ENCODE peak calls at places on chromosomes 5 and 9, in four cellular contexts. V, J, T and U are unnamed samples.

GRCh38 chr9:97874617-97875016 is 21.6 kb downstream of the FOXE1 start:
- DNase-seq in V (no peak), J (no peak), T (no peak), U (no peak)

GRCh38 chr5:82160948-82161347 is 117.2 kb downstream of the RPS23 start:
- DNase-seq in V (no peak), J (no peak), T (no peak), U (no peak)

GRCh38 chr5:38929838-38930237 is 84.0 kb downstream of the OSMR start:
- DNase-seq in V (no peak), J (no peak), T (no peak), U (no peak)

GRCh38 chr5:53095222-53095621 is 14.3 kb downstream of the MOCS2 start:
- DNase-seq in V (no peak), J (no peak), T (no peak), U (no peak)

GRCh38 chr5:2293906-2294305 is 411.2 kb upstream of the IRX4 start:
- DNase-seq in V (no peak), J (no peak), T (no peak), U (no peak)

GRCh38 chr9:113581865-113582697 is 118.6 kb downstream of the RGS3 start:
- DNase-seq in V (peak; percentile 94), J (no peak), T (peak; percentile 89), U (peak; percentile 89)

GRCh38 chr9:33818832-33819500 is 2.0 kb downstream of the UBE2R2 start:
- DNase-seq in V (no peak), J (no peak), T (no peak), U (no peak)

GRCh38 chr9:8053501-8053900 is 253.9 kb upstream of the DMAC1 start:
- DNase-seq in V (no peak), J (no peak), T (no peak), U (no peak)

GRCh38 chr5:122412966-122413365 is 100.9 kb downstream of the SNCAIP start:
- DNase-seq in V (no peak), J (no peak), T (no peak), U (no peak)

GRCh38 chr5:23840083-23840482 is 332.7 kb downstream of the PRDM9 start:
- DNase-seq in V (no peak), J (no peak), T (no peak), U (no peak)
- TF ChIP-seq CTCF in V (no peak), J (no peak), T (no peak), U (no peak)

GRCh38 chr5:181258576-181258975 is 2.4 kb downstream of the TRIM52 start:
- DNase-seq in V (no peak), J (no peak), T (no peak), U (no peak)

GRCh38 chr5:181259283-181259682 is 1.7 kb downstream of the TRIM52 start:
- DNase-seq in V (no peak), J (no peak), T (no peak), U (no peak)

GRCh38 chr5:181261320-181262085 is 560 bp upstream of the TRIM52 start:
- DNase-seq in V (peak; percentile 84), J (no peak), T (peak; percentile 88), U (peak; percentile 72)

GRCh38 chr5:181259974-181260719 is 796 bp downstream of the TRIM52 start:
- DNase-seq in V (no peak), J (no peak), T (no peak), U (no peak)

DNA sequence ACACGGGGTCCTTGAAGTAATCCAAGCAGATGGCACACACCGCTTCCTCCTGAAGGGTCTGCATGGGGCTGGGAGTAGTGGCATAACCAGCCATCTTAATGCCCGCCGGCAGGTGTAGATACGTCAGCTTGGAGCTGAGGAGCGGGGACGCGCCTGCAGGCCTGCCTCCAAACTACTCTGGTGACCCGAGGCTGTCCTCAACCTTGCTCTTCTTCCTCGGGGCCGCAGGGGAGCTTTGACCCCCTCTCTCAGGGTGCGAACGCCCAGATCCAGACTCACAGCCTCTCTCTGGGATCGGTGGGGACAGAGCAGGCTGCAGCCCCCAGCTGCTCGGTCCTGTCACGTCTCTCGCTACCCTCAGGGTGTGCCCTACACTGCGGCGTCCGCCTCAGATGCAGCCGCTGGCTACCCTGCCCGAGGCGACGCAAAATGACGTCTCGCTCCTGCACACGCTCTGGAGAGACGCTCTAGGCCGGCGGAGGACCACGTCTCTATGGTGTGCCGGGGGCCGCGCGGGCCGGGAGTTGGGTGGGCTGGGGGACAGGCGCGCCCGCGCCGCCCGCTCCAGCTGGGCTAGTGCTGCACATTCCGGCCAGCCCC is at the start of gene TRIM52:
- DNase-seq in V (peak; percentile 93), J (no peak), T (peak; percentile 96), U (peak; percentile 90)
- TF ChIP-seq CTCF in V (peak; percentile 17), J (no peak), T (no peak), U (no peak)

GRCh38 chr9:12719431-12719830 is 26.2 kb downstream of the TYRP1 start:
- DNase-seq in V (no peak), J (no peak), T (no peak), U (no peak)
- TF ChIP-seq CTCF in V (no peak), J (peak; percentile 62), T (peak; percentile 56), U (peak; percentile 30)

GRCh38 chr5:94025788-94026473 is 284.5 kb upstream of the POU5F2 start:
- DNase-seq in V (no peak), J (no peak), T (no peak), U (no peak)
- TF ChIP-seq CTCF in V (no peak), J (no peak), T (no peak), U (no peak)

DNA sequence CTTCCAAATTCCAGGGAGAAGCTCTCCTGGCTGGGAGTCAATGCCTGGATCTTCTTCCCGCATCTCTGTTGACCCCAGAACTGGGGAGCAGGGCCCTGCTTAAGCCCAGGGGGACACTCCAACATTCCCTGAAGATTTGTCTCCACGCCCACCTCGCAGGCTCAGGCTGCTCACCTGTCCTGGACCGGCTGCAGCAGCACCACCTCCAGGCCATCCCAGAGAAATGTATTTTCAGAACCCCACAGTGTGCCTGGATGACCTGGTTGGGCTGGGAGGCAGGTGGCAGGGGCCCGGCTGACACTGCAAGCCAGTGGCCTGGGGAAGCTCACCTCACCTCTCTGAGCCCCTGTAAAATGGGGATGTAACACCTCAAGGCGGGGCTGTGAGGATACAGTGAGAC is 27.1 kb upstream of the ZBTB43 start:
- DNase-seq in V (no peak), J (no peak), T (peak; percentile 50), U (no peak)
- TF ChIP-seq CTCF in V (no peak), J (no peak), T (no peak), U (peak; percentile 15)

DNA sequence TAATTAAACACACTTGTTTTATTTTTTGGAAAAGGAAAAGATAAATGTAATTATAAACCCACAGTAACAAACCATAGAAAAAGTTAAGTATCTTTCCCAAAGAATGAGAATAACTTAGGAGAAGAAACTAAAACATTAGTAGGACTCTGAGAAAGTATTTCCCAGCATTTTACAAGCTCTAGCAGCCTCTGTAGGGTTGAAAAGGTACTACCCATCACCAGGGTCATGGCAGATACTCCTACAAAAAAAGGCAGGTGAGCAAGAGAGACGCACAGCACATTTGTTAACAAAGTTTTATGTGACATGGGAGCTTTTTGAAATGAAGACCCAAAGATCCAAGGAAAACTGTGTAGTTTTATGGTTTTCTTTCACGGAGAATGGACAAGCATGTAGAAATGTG is 77.7 kb upstream of the FAM169A start:
- DNase-seq in V (no peak), J (no peak), T (no peak), U (no peak)
- TF ChIP-seq CTCF in V (no peak), J (peak; percentile 45), T (no peak), U (no peak)

GRCh38 chr5:124173386-124173785 is 573.1 kb downstream of the ZNF608 start:
- DNase-seq in V (no peak), J (no peak), T (no peak), U (no peak)
- TF ChIP-seq CTCF in V (no peak), J (no peak), T (no peak), U (no peak)

GRCh38 chr9:35732185-35733108 is at the start of the genes CREB3 and TLN1:
- DNase-seq in V (peak; percentile 99), J (peak; percentile 98), T (peak; percentile 99), U (peak; percentile 97)
- TF ChIP-seq CTCF in V (no peak), J (no peak), T (no peak), U (peak; percentile 47)

GRCh38 chr5:157025093-157025698 is 33.7 kb downstream of the HAVCR1 start:
- DNase-seq in V (no peak), J (no peak), T (no peak), U (no peak)

GRCh38 chr5:157024213-157024959 is 34.5 kb downstream of the HAVCR1 start:
- DNase-seq in V (no peak), J (no peak), T (no peak), U (no peak)

GRCh38 chr5:157029457-157029856 is 29.5 kb downstream of the HAVCR1 start:
- DNase-seq in V (no peak), J (no peak), T (no peak), U (no peak)

GRCh38 chr5:157030692-157031091 is 28.2 kb downstream of the HAVCR1 start:
- DNase-seq in V (no peak), J (no peak), T (no peak), U (no peak)

DNA sequence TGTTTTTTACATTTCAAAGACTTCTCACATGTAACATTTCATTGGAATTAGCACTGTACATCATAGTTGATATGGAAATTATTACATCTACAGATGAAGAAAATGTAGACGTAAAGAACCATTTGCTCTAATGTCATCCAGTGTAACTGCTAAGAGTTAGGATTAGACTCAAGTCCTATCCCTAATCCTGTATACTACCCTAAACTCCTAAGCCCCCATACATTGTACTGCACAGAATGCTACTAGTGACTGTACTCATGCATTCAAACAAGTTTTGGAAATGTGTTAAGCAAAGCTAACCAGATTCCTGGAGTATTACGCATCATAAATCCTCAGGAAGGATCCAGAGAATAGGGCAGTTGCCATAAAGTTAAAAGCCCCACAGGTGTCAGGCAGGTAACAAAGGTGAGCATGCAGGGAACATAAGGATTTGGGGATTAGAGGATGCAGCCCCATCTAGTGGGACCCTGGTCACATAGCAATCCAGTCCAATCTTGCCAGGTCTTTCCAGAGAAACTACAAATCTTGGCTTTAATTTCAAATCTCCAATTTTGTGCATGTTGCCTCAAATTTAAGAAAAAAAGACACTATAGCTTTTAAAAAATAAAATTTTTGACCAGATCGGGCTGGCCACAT is 32.0 kb downstream of the HAVCR1 start:
- DNase-seq in V (no peak), J (no peak), T (no peak), U (no peak)
- TF ChIP-seq CTCF in V (peak; percentile 25), J (peak; percentile 15), T (peak; percentile 47), U (peak; percentile 56)

DNA sequence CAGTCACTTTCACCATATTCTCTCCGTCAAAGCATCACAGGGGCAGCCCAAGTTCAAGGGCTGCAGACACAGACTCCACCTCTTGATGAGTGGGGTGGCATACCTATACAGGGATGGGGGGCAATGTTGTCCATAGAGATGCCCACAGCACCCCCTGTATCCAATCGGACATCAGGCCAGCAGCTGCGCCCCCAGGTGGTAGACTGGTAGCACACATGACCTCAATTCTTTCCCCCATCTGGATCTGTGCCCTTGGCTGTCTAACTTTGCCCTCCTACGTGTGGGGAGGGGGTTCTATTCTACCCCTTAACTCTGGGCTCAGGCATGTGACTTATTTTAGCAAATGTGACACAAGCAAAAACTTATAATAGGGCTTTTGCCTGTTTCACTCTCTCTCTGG is 84.0 kb upstream of the SLC25A48 start:
- DNase-seq in V (no peak), J (no peak), T (no peak), U (no peak)
- TF ChIP-seq CTCF in V (no peak), J (peak; percentile 6), T (no peak), U (no peak)